ENCODE peak calls at places on chromosomes 11 and 22, in six cellular contexts. E is substantia nigra, Q is MM.1S, X is right cardiac atrium, K is gastrocnemius medialis, F is HepG2. Y is an unnamed sample.

GRCh38 chr11:45879803-45880685 is 5.4 kb upstream of the MAPK8IP1 start:
- DNase-seq in X (no peak), Q (no peak), E (no peak), F (no peak), K (no peak), Y (no peak)

GRCh38 chr11:11992257-11992690 is 16.2 kb downstream of the DKK3 start:
- DNase-seq in K (no peak), E (no peak), X (no peak), Q (no peak), F (peak), Y (no peak)

GRCh38 chr11:122363306-122363705 is 247.3 kb upstream of the BLID start:
- DNase-seq in Q (no peak), F (no peak), K (no peak), X (no peak), E (no peak), Y (no peak)

GRCh38 chr11:60982184-60982583 is 10.7 kb downstream of the CD6 start:
- DNase-seq in E (no peak), Q (no peak), K (no peak), F (no peak), X (no peak), Y (no peak)

GRCh38 chr11:103807806-103808205 is 228.6 kb upstream of the DDI1 start:
- DNase-seq in E (no peak), F (no peak), X (no peak), Q (no peak), K (no peak), Y (no peak)

GRCh38 chr11:19252394-19253148 is 11.8 kb upstream of the E2F8 start:
- DNase-seq in Q (no peak), K (no peak), F (no peak), X (no peak), E (no peak), Y (no peak)

GRCh38 chr22:36467946-36468345 is 13.5 kb downstream of the TXN2 start:
- DNase-seq in E (no peak), X (peak), K (peak), Q (peak), F (no peak), Y (peak)

GRCh38 chr22:26589367-26589844 is 526 bp downstream of the TPST2 start:
- DNase-seq in X (peak), F (no peak), K (no peak), E (no peak), Q (no peak), Y (no peak)

GRCh38 chr11:13778345-13778744 is 109.9 kb downstream of the FAR1 start:
- DNase-seq in F (no peak), Q (no peak), E (no peak), X (no peak), K (no peak), Y (no peak)

GRCh38 chr11:9760180-9760550 is 96.3 kb downstream of the SWAP70 start:
- DNase-seq in Q (no peak), K (peak), E (peak), X (peak), F (no peak), Y (peak)

GRCh38 chr22:22942511-22943329 is 55.1 kb downstream of the IGLL5 start:
- DNase-seq in Q (peak), X (no peak), K (no peak), F (peak), E (peak), Y (peak)

GRCh38 chr11:65903068-65903481 is 2.9 kb upstream of the FOSL1 start:
- DNase-seq in Q (no peak), K (no peak), F (peak), X (no peak), E (no peak), Y (peak)

GRCh38 chr22:30423296-30423958 is 2.1 kb upstream of the MTFP1 start:
- DNase-seq in Q (peak), K (no peak), X (peak), E (no peak), F (no peak), Y (no peak)

GRCh38 chr11:36557991-36558390 is 9.8 kb upstream of the RAG1 start:
- DNase-seq in Q (no peak), K (no peak), X (no peak), E (no peak), F (no peak), Y (no peak)

GRCh38 chr11:22922672-22923071 is 62.4 kb upstream of the CCDC179 start:
- DNase-seq in Q (no peak), E (no peak), X (no peak), F (no peak), K (no peak), Y (no peak)

GRCh38 chr11:29310016-29310415 is 706.8 kb downstream of the KCNA4 start:
- DNase-seq in E (no peak), K (no peak), X (no peak), Q (no peak), F (no peak), Y (no peak)

GRCh38 chr11:36447947-36448346 is 62.1 kb downstream of the TRAF6 start:
- DNase-seq in X (no peak), E (no peak), K (no peak), F (no peak), Q (no peak), Y (no peak)

GRCh38 chr11:8263109-8263768 is 439 bp downstream of the LMO1 start:
- DNase-seq in Q (no peak), E (no peak), F (no peak), X (no peak), K (no peak), Y (peak)

GRCh38 chr11:130726234-130726559 is 190.1 kb downstream of the SNX19 start:
- DNase-seq in Q (no peak), F (no peak), E (no peak), K (no peak), X (peak), Y (peak)

GRCh38 chr22:49112661-49113626 is 714.7 kb downstream of the BRD1 start:
- DNase-seq in E (no peak), F (no peak), X (no peak), Q (no peak), K (no peak), Y (peak)

GRCh38 chr11:70586261-70587094 is 188.1 kb downstream of the CTTN start:
- DNase-seq in E (no peak), F (no peak), Q (no peak), K (no peak), X (no peak), Y (peak)

GRCh38 chr11:100709233-100709999 is 22.3 kb downstream of the ARHGAP42 start:
- DNase-seq in E (no peak), K (no peak), Q (no peak), X (no peak), F (no peak), Y (peak)

GRCh38 chr11:133928628-133929059 is 28.1 kb downstream of the IGSF9B start:
- DNase-seq in E (no peak), Q (no peak), F (no peak), K (no peak), X (peak), Y (no peak)

GRCh38 chr11:93741882-93742226 is 382 bp downstream of the C11orf54 start:
- DNase-seq in F (peak), Q (peak), K (peak), X (no peak), E (no peak), Y (peak)

GRCh38 chr11:124467376-124468061 is 22.0 kb upstream of the OR8B8 start:
- DNase-seq in X (peak), F (no peak), K (no peak), E (no peak), Q (no peak), Y (no peak)

GRCh38 chr22:25747245-25747944 is 5.4 kb downstream of the MYO18B start:
- DNase-seq in E (no peak), K (peak), Q (no peak), X (peak), F (peak), Y (peak)

GRCh38 chr11:65792456-65792855 is 5.6 kb downstream of the OVOL1 start:
- DNase-seq in Q (no peak), K (no peak), X (no peak), E (no peak), F (no peak), Y (peak)

GRCh38 chr11:67646535-67647336 is 3.8 kb downstream of the ACY3 start:
- DNase-seq in K (no peak), F (no peak), E (no peak), X (peak), Q (peak), Y (peak)

GRCh38 chr11:11045156-11045670 is 187.4 kb upstream of the ZBED5 start:
- DNase-seq in K (no peak), E (no peak), X (no peak), Q (no peak), F (no peak), Y (no peak)

GRCh38 chr11:67275606-67276409 is 9.5 kb downstream of the GRK2 start:
- DNase-seq in F (no peak), Q (no peak), X (peak), E (no peak), K (no peak), Y (peak)

GRCh38 chr11:112273066-112273465 is 12.4 kb upstream of the PLET1 start:
- DNase-seq in X (no peak), K (no peak), F (no peak), E (no peak), Q (no peak), Y (no peak)

GRCh38 chr11:46381836-46382643 is 571 bp downstream of the MDK start:
- DNase-seq in K (no peak), F (no peak), X (peak), Q (no peak), E (no peak), Y (peak)

GRCh38 chr22:45302047-45302446 is 7.7 kb upstream of the FAM118A start:
- DNase-seq in F (peak), K (no peak), Q (no peak), E (no peak), X (no peak), Y (peak)

GRCh38 chr11:103433380-103433779 is 324.2 kb downstream of the DYNC2H1 start:
- DNase-seq in K (no peak), Q (no peak), F (no peak), X (no peak), E (no peak), Y (peak)

GRCh38 chr11:60842688-60843605 is 1.0 kb downstream of the CCDC86 start:
- DNase-seq in Q (no peak), K (no peak), X (no peak), E (no peak), F (no peak), Y (peak)

GRCh38 chr11:58446294-58446693 is 4.3 kb upstream of the OR5B12 start:
- DNase-seq in E (no peak), F (no peak), X (no peak), K (no peak), Q (no peak), Y (no peak)

GRCh38 chr22:19890502-19891349 is 36.1 kb upstream of the GNB1L start:
- DNase-seq in Q (no peak), K (no peak), F (no peak), E (no peak), X (peak), Y (no peak)

GRCh38 chr22:19892249-19892879 is 37.7 kb upstream of the GNB1L start:
- DNase-seq in Q (no peak), X (peak), K (no peak), E (no peak), F (peak), Y (no peak)

GRCh38 chr22:19889951-19890350 is 35.3 kb upstream of the GNB1L start:
- DNase-seq in X (peak), E (no peak), F (no peak), K (no peak), Q (no peak), Y (no peak)

GRCh38 chr22:19892925-19893324 is 38.3 kb upstream of the GNB1L start:
- DNase-seq in E (no peak), F (no peak), Q (no peak), K (no peak), X (peak), Y (no peak)

DNA sequence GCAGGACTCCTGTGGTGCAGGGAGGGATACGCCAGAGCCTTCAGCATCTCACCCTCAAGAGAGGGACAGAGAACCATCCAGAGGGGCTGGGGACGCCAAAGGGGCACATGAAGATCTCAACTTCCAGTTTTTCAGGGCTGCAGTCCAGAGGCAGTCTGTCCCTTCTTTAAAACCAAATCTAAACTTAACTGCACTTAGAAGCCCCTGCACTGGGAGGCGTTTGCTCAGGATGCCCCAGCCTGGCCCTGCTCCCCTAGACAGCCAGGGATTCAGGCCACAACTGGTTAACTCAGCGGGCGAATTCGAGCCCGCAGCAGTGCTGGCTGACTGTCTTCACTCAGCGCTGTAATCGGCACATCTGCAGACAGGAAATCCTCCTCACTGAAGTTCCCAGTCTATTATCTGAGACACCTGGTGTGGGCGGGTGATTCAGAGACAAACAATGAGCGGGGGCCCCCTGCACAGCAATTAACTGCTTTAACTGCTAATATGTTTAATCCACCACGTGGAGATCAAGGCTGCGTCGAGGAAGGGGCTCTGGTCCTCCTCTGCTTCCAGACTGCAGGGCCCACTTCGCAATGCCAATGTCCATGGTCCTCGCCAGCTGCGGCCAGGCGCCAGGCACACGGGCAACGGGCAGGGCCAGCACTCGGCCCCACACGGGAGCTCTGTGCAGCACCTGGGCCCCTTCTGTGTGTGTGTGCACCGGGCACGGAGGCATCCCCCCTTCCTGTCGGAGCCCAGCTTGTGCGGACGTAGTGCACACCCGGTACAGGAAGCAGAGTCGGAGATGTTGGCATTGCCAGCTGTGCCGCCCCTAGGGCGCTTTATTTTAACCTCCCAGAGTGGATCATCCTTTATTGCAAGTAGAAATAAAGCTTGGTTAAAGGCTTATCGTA is 36.9 kb upstream of the GNB1L start:
- DNase-seq in Q (peak), K (no peak), X (peak), F (peak), E (no peak), Y (peak)
- H3K27ac ChIP-seq in Q (peak), K (no peak), X (no peak), F (peak), E (no peak), Y (peak)

GRCh38 chr11:1508491-1508891 is 21.9 kb upstream of the MOB2 start:
- DNase-seq in E (no peak), K (no peak), Q (no peak), X (peak), F (no peak), Y (peak)
- H3K27ac ChIP-seq in E (no peak), K (no peak), Q (no peak), X (no peak), F (no peak), Y (no peak)

GRCh38 chr22:41681616-41682015 is 7.1 kb downstream of the SNU13 start:
- DNase-seq in F (no peak), X (no peak), E (no peak), K (no peak), Q (no peak), Y (no peak)

GRCh38 chr22:41683052-41683451 is 5.6 kb downstream of the SNU13 start:
- DNase-seq in K (no peak), E (no peak), X (no peak), Q (no peak), F (no peak), Y (no peak)

GRCh38 chr22:41684194-41684593 is 4.5 kb downstream of the SNU13 start:
- DNase-seq in Q (no peak), F (no peak), X (no peak), E (no peak), K (no peak), Y (no peak)

GRCh38 chr22:41682033-41682807 is 6.4 kb downstream of the SNU13 start:
- DNase-seq in E (peak), K (peak), X (peak), F (peak), Q (peak), Y (peak)

GRCh38 chr22:41683616-41684015 is 5.1 kb downstream of the SNU13 start:
- DNase-seq in K (no peak), F (no peak), X (no peak), Q (no peak), E (no peak), Y (peak)
- H3K27ac ChIP-seq in K (no peak), F (peak), X (no peak), Q (no peak), E (no peak), Y (peak)

DNA sequence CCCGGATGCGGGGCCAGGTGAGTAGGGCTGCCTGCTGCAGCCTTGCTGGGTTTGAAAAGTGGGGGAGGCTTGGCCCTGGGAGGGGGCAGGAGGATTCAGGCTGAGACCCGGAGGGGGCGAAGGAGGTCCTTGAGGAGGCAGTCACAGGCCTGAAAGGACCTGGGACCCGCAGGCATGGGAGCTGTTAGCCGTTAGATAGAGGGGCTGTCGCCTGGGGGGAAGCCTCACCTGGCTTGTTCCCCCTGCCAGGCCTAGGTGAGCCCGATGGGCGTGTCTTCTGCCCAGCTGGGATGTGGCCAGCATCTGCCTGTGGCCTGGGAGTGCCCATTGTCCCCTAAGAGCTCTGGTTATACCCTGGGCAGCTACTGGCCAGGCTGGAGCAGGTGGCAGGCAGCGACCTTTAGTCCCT is 1.8 kb upstream of the DUSP8 start:
- DNase-seq in F (no peak), E (no peak), Q (no peak), K (no peak), X (peak), Y (peak)
- H3K27ac ChIP-seq in F (no peak), E (peak), Q (no peak), K (peak), X (peak), Y (no peak)

Y was measured in osteoblast.